ENCODE peak calls at places on chromosomes 6 and 20, in five cellular contexts. K is tibial nerve, P is stomach, Q is A549, V is sigmoid colon. J is an unnamed sample.
A peak's percentile ranks its signal among the peaks of the same experiment; 100 is the strongest.

GRCh38 chr6:40732878-40733277 is 145.7 kb upstream of the LRFN2 start:
- DNase-seq in K (no peak), P (no peak), Q (no peak), V (no peak), J (no peak)

GRCh38 chr6:145247677-145248419 is 487.5 kb downstream of the EPM2A start:
- DNase-seq in K (no peak), P (no peak), Q (peak; percentile 71), V (no peak), J (no peak)

GRCh38 chr20:33249456-33249855 is 13.7 kb downstream of the BPIFA1 start:
- DNase-seq in K (no peak), P (no peak), Q (no peak), V (no peak), J (no peak)

GRCh38 chr6:121603486-121603885 is 168.0 kb downstream of the GJA1 start:
- DNase-seq in K (no peak), P (no peak), Q (peak; percentile 11), V (no peak), J (no peak)

GRCh38 chr6:31776563-31776960 is 566 bp downstream of the VWA7 start:
- DNase-seq in K (no peak), P (no peak), Q (peak; percentile 24), V (no peak), J (no peak)

GRCh38 chr6:87397656-87398055 is 10.1 kb upstream of the CFAP206 start:
- DNase-seq in K (no peak), P (no peak), Q (no peak), V (no peak), J (peak; percentile 14)

GRCh38 chr6:84426002-84426705 is 198.7 kb upstream of the CEP162 start:
- DNase-seq in K (no peak), P (no peak), Q (no peak), V (no peak), J (peak; percentile 5)

GRCh38 chr20:37387519-37388269 is 41.8 kb downstream of the SRC start:
- DNase-seq in K (no peak), P (no peak), Q (no peak), V (peak; percentile 54), J (peak; percentile 20)

GRCh38 chr6:137223370-137224131 is 4.4 kb upstream of the IFNGR1 start:
- DNase-seq in K (no peak), P (peak; percentile 71), Q (peak; percentile 75), V (peak; percentile 75), J (no peak)
- TF ChIP-seq EP300 in K (no peak), P (no peak), Q (no peak), V (no peak), J (no peak)

DNA sequence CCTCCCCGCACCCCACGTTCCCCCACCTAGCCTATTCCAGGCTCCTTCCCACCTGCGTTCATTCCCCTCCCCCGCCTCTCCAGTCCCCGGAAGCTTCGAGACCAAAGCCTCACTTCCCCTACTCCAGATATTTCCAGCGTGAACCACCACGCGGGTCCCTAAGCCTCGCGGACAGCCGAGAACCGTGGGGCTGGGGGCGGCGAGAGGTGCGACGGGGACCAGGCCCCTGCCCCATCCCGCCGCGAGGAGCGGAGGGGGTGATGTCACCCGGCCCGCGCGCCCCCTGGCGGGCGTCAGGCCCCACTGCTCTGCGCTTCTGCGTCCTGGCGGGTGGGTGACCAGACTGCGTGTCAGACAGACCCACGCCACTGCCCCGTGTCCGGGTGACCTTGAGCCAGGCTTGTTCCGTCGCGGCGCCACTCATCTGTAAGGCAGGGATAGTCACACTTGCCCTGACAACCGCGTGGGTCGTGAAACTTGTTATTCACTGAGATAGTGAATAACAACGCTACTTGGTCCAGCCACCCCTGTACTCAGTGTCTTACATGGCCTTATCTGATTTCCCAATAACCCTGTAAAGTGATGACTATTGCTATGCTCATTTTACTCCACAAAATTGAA is 9.0 kb upstream of the HSP90AB1 start:
- DNase-seq in K (peak; percentile 66), P (peak; percentile 79), Q (peak; percentile 69), V (peak; percentile 91), J (peak; percentile 92)
- TF ChIP-seq EP300 in K (no peak), P (no peak), Q (no peak), V (no peak), J (no peak)

GRCh38 chr6:111482236-111482958 is 621 bp downstream of the REV3L start:
- DNase-seq in K (peak; percentile 38), P (peak; percentile 56), Q (no peak), V (peak; percentile 85), J (peak; percentile 73)

GRCh38 chr6:111481836-111482235 is 1.2 kb downstream of the REV3L start:
- DNase-seq in K (no peak), P (no peak), Q (peak; percentile 26), V (no peak), J (no peak)

GRCh38 chr6:111483736-111484654 is 977 bp upstream of the REV3L start:
- DNase-seq in K (peak; percentile 91), P (peak; percentile 92), Q (peak; percentile 93), V (peak; percentile 99), J (peak; percentile 90)

GRCh38 chr6:111484655-111484974 is 1.6 kb upstream of the REV3L start:
- DNase-seq in K (no peak), P (no peak), Q (no peak), V (no peak), J (no peak)

DNA sequence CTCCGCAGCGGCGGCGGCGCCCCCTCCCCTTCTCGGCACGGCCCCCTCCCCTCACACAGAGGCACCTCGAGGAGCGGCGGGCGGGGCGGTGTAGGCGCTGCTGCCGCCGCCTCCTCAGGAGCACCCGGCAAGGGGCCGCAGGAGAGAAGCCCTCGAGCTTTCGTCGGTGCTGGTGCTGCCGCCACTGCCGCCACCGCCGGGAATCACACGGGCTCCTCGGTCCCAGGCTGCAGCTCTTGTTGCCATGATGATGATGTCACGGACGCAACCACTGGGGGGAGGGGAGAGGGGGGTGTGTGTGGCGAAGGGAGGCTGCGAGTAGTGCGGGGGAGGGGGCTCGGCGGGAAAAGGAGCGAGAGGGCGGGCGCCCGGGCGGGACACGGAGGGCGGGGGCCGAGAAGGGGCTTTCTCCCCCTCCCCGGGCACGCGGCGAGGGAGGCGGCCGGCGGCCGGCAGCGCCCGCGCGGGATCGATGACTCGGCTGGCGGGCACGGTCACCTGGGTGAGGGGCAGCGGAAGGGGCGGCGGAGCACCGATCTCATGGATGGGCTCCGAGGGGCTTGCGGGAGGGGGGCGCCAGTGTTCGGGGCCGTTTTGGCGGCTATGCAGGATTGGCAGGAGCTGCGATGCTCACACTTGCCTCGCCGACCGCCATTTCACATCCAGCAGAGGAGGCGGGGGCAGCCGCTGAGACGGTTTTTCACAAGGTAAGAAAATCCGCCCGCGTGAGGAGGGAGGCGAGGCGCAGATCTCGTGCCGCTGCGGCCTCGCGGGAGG is at the start of gene REV3L:
- DNase-seq in K (peak; percentile 75), P (peak; percentile 85), Q (peak; percentile 90), V (peak; percentile 95), J (peak; percentile 91)
- TF ChIP-seq EP300 in K (no peak), P (no peak), Q (no peak), V (no peak), J (no peak)

DNA sequence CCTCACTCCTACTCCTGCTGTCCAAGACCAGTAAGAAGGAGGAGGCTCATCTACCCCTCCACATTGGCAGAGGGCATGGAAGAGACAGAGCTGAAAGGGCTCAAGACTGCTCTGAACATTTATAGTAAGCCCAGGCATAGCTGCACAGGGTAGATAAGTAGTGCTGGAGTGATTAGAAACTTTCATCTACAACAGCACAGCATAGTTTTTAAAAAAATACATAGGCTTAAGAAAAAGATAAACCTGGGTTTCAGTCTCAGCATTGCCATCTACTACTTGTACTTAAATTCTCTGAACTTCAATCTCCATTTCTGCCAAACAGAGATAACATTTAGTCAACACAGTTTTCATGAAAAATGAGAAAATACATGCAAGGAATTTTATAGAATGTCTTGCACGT is 107.6 kb upstream of the TAB2 start:
- DNase-seq in K (no peak), P (no peak), Q (no peak), V (no peak), J (no peak)
- TF ChIP-seq EP300 in K (no peak), P (no peak), Q (no peak), V (no peak), J (no peak)